ENCODE peak calls at places on chromosomes 1 and 21, in ten cellular contexts. H is GM20000, Z is Calu3, B is sigmoid colon, I is mesothelial cell of epicardium, E is hepatocyte, G is ovary, Y is left ventricle myocardium inferior, F is GM13976, N is spleen. L is an unnamed sample.

GRCh38 chr1:10803971-10804820 is 7.8 kb upstream of the CASZ1 start:
- DNase-seq in Y (no peak), F (no peak), Z (peak), G (no peak), H (no peak), B (no peak), N (no peak), E (peak), I (no peak), L (no peak)

GRCh38 chr1:198672124-198672523 is 33.3 kb downstream of the PTPRC start:
- DNase-seq in H (no peak), Z (no peak), Y (no peak), B (no peak), G (no peak), I (no peak), E (no peak), N (no peak), F (no peak), L (no peak)

GRCh38 chr1:62637392-62638105 is 40.2 kb downstream of the ANGPTL3 start:
- DNase-seq in F (no peak), G (no peak), N (no peak), Y (no peak), H (no peak), B (no peak), I (no peak), Z (no peak), E (no peak), L (no peak)

GRCh38 chr1:164675342-164675904 is 116.4 kb downstream of the PBX1 start:
- DNase-seq in H (no peak), E (peak), B (no peak), F (no peak), G (no peak), N (no peak), Y (no peak), I (no peak), Z (peak), L (no peak)

GRCh38 chr1:187384504-187384903 is 555.8 kb downstream of the PLA2G4A start:
- DNase-seq in H (no peak), N (no peak), B (no peak), Y (no peak), F (no peak), I (no peak), G (no peak), Z (no peak), E (no peak), L (peak)

GRCh38 chr1:202283991-202284390 is 57.7 kb downstream of the UBE2T start:
- DNase-seq in G (no peak), Y (no peak), Z (no peak), E (peak), H (no peak), B (no peak), I (no peak), N (peak), F (no peak), L (no peak)

GRCh38 chr1:89689234-89689633 is 56.3 kb downstream of the LRRC8C start:
- DNase-seq in N (no peak), G (no peak), B (no peak), H (no peak), F (no peak), Z (no peak), I (no peak), E (no peak), Y (no peak), L (no peak)

GRCh38 chr1:54937469-54937868 is 43.0 kb upstream of the TMEM61 start:
- DNase-seq in Z (no peak), G (no peak), N (no peak), E (no peak), Y (no peak), I (no peak), B (no peak), F (no peak), H (no peak), L (no peak)

GRCh38 chr1:31748265-31748859 is 15.8 kb downstream of the ADGRB2 start:
- DNase-seq in B (no peak), Y (no peak), N (no peak), Z (no peak), I (no peak), E (peak), G (no peak), F (no peak), H (no peak), L (no peak)

GRCh38 chr1:41103761-41104160 is 82.2 kb upstream of the SLFNL1 start:
- DNase-seq in N (no peak), Z (no peak), B (no peak), F (no peak), G (no peak), E (no peak), H (no peak), Y (no peak), I (no peak), L (peak)

GRCh38 chr1:38037481-38037939 is 9.1 kb downstream of the POU3F1 start:
- DNase-seq in B (no peak), Y (no peak), H (peak), E (no peak), Z (peak), G (no peak), N (no peak), I (no peak), F (peak), L (no peak)

GRCh38 chr21:42525228-42525604 is 11.6 kb downstream of the SLC37A1 start:
- DNase-seq in I (no peak), G (peak), B (peak), Z (peak), H (peak), N (no peak), E (peak), Y (no peak), F (no peak), L (no peak)

GRCh38 chr1:119838255-119838654 is 27.0 kb upstream of the REG4 start:
- DNase-seq in G (no peak), H (no peak), Y (no peak), E (no peak), B (no peak), F (no peak), Z (no peak), I (no peak), N (no peak), L (no peak)

GRCh38 chr21:36422279-36423098 is 37.3 kb downstream of the CHAF1B start:
- DNase-seq in E (peak), N (no peak), H (peak), I (no peak), Z (peak), G (no peak), F (peak), B (no peak), Y (peak), L (peak)

GRCh38 chr1:171257207-171258052 is 9.1 kb downstream of the FMO1 start:
- DNase-seq in Y (no peak), I (no peak), E (peak), B (peak), N (peak), H (no peak), Z (no peak), G (peak), F (no peak), L (no peak)

GRCh38 chr1:225653463-225654276 is 747 bp upstream of the ENAH start:
- DNase-seq in I (peak), Z (peak), Y (peak), E (peak), N (peak), H (peak), F (peak), G (peak), B (peak), L (peak)

GRCh38 chr1:14571810-14572767 is 26.4 kb upstream of the KAZN start:
- DNase-seq in N (no peak), E (peak), Y (no peak), Z (no peak), G (no peak), F (peak), I (no peak), H (peak), B (no peak), L (peak)

GRCh38 chr1:205545991-205546390 is 41.5 kb downstream of the CDK18 start:
- DNase-seq in I (no peak), Z (no peak), B (no peak), E (no peak), N (no peak), G (no peak), F (peak), Y (no peak), H (no peak), L (no peak)

GRCh38 chr1:47788761-47789160 is 208.4 kb downstream of the TRABD2B start:
- DNase-seq in Z (no peak), I (no peak), H (no peak), B (no peak), E (no peak), F (no peak), Y (no peak), G (no peak), N (no peak), L (no peak)

DNA sequence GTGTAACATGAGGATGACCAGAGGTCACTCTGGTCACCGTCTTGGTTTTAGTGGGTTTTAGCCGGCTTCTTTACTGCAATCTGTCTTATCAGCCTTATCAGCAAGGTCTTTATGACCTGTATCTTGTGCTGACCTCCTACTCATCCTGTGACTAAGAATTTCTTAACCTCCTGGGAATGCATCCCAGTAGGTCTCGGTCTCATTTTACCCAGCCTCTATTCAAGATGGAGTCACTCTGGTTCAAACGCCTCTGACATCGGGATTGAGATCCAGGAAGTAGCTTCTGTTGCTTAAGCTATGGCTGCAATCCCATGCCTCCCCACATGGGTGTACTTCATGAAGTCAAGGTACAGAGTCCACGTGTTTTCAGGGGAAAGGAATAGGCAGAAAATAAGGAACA is 19.9 kb downstream of the FMN2 start:
- DNase-seq in I (no peak), Z (no peak), G (no peak), B (no peak), E (peak), H (no peak), Y (no peak), F (no peak), N (no peak), L (no peak)
- TF ChIP-seq CTCF in I (no peak), Z (no peak), G (no peak), B (no peak), E (no peak), H (no peak), Y (no peak), F (no peak), N (no peak), L (no peak)

GRCh38 chr1:208496467-208497371 is 252.5 kb upstream of the PLXNA2 start:
- DNase-seq in I (no peak), N (no peak), F (no peak), Y (no peak), G (no peak), H (no peak), B (no peak), E (no peak), Z (no peak), L (no peak)

GRCh38 chr1:208500379-208500778 is 256.2 kb upstream of the PLXNA2 start:
- DNase-seq in B (no peak), G (no peak), N (no peak), I (no peak), Y (no peak), H (no peak), E (no peak), Z (no peak), F (no peak), L (no peak)

GRCh38 chr1:208499601-208500000 is 255.4 kb upstream of the PLXNA2 start:
- DNase-seq in G (no peak), B (no peak), E (no peak), Z (no peak), F (no peak), N (no peak), H (no peak), I (no peak), Y (no peak), L (no peak)

GRCh38 chr1:208497866-208498541 is 253.8 kb upstream of the PLXNA2 start:
- DNase-seq in I (no peak), F (no peak), E (no peak), N (no peak), Y (no peak), Z (no peak), G (no peak), H (no peak), B (no peak), L (no peak)

GRCh38 chr1:208499021-208499420 is 254.8 kb upstream of the PLXNA2 start:
- DNase-seq in G (no peak), Z (no peak), H (no peak), F (no peak), Y (no peak), E (no peak), N (no peak), B (no peak), I (no peak), L (no peak)
- TF ChIP-seq CTCF in G (no peak), Z (no peak), H (no peak), F (no peak), Y (no peak), E (no peak), N (no peak), B (no peak), I (no peak), L (no peak)

DNA sequence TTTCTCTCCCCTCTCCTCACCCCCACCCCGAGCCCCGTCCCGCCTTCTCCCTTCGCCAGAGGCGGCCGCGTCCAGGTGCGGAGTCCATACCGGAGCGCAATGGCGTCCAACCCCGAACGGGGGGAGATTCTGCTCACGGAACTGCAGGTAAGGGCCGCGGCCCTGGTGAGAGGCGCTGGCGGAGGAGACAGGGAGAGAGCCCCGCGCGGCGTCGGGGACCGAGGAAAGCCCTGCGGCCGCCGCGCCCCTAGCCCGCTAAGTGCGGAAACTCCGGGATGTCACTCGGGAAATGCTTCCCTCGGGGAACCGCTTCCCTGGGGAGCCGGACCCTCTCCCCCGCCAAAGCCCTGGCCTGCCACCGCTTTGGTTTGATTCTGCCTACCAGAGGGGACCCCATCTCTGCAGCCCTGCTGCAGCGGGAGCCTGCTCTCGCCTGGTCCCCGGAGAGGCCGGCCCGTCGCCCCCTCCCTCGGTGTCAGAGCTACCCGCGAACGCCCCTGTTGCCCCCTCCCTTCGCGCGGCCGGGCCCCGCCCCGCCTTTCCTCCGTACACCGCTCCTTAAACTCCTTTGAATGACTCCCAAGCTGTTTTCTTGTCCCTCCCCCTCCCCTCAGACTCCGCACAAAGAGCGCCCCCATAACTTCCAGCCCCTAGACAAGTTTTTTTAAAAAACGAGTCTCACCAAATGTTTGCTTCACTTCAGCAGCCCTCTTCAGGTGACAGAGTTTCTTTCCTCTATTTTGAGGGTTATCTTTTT is 587 bp downstream of the PKN2 start:
- DNase-seq in Z (peak), I (peak), E (peak), B (peak), H (peak), G (peak), Y (peak), F (peak), N (peak), L (peak)
- TF ChIP-seq CTCF in Z (no peak), I (no peak), E (no peak), B (no peak), H (peak), G (no peak), Y (no peak), F (no peak), N (no peak), L (peak)

GRCh38 chr1:195376190-195376589 is 1232.0 kb downstream of the KCNT2 start:
- DNase-seq in E (no peak), Z (no peak), I (no peak), Y (no peak), B (no peak), H (no peak), N (no peak), G (no peak), F (no peak), L (no peak)
- TF ChIP-seq CTCF in E (no peak), Z (no peak), I (no peak), Y (no peak), B (no peak), H (no peak), N (no peak), G (no peak), F (no peak), L (no peak)

GRCh38 chr1:233367057-233367759 is 39.7 kb downstream of the MAP3K21 start:
- DNase-seq in H (no peak), F (no peak), E (no peak), N (no peak), Z (peak), B (no peak), G (no peak), Y (no peak), I (no peak), L (no peak)
- TF ChIP-seq CTCF in H (no peak), F (no peak), E (no peak), N (no peak), Z (no peak), B (no peak), G (no peak), Y (no peak), I (no peak), L (no peak)

DNA sequence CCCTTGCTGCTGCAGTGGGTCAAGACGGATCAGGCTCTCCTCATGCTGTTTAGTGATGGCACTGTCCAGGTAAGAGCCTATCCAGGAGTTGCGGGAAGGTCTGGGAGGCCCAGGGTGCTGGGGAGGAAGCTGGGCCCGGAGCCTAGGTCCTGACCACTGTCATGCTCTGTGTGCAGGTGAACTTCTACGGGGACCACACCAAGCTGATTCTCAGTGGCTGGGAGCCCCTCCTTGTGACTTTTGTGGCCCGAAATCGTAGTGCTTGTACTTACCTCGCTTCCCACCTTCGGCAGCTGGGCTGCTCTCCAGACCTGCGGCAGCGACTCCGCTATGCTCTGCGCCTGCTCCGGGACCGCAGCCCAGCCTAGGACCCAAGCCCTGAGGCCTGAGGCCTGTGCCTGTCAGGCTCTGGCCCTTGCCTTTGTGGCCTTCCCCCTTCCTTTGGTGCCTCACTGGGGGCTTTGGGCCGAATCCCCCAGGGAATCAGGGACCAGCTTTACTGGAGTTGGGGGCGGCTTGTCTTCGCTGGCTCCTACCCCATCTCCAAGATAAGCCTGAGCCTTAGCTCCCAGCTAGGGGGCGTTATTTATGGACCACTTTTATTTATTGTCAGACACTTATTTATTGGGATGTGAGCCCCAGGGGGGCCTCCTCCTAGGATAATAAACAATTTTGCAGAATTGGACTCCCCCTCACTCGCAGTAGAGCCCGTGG is 1.7 kb downstream of the DYNLT4 start:
- DNase-seq in H (no peak), E (peak), G (no peak), B (peak), Z (no peak), Y (peak), I (no peak), N (peak), F (no peak), L (no peak)
- TF ChIP-seq CTCF in H (no peak), E (no peak), G (no peak), B (no peak), Z (no peak), Y (no peak), I (no peak), N (no peak), F (no peak), L (no peak)

DNA sequence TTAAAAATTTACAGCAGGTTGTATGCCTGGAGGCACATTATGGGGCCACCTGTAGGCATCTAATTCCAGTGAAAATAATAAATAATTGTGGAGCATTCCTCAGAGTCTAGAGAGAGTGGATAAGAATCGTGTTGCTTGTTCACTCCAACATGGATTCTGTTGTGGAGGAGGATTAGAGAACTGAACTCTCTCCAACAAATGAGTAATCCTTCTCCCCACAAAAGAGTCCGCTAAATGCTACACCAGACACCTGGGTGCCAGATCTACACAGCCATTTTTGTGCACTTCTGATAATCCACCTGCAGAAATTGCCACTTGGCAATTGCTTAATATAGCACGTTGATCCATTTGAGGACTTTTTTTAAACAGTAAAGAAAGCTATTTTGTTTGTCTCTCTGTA is 113.7 kb upstream of the DPYD start:
- DNase-seq in B (no peak), Y (no peak), N (no peak), I (no peak), Z (no peak), E (no peak), F (no peak), G (no peak), H (no peak), L (no peak)
- TF ChIP-seq CTCF in B (no peak), Y (no peak), N (no peak), I (no peak), Z (no peak), E (no peak), F (no peak), G (no peak), H (no peak), L (no peak)

DNA sequence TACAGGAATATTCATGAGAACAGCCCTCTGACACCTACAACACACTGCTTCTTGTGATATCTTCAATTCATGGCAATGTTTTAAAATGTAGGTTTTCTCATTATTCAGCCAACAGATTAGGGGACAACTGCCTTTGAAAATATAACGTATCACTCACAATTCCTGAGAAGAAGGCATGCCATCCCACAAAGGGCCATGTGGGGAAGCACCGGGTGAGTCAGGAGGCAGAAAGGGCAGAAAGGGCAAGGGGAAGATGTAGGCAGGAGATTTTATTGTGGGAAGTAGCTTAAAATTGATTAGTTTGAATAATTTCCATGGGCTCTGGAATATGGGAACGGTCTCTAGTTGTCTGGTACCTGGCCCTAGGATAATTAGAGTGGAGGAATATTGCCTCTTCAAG is 165.7 kb downstream of the HHIPL2 start:
- DNase-seq in Z (no peak), B (no peak), N (no peak), E (no peak), Y (no peak), F (no peak), G (no peak), I (no peak), H (no peak), L (no peak)
- TF ChIP-seq CTCF in Z (no peak), B (no peak), N (no peak), E (no peak), Y (no peak), F (no peak), G (no peak), I (no peak), H (no peak), L (no peak)

GRCh38 chr1:248858096-248858890 is 592 bp downstream of the ZNF692 start:
- DNase-seq in Y (peak), I (peak), F (peak), H (peak), Z (peak), N (peak), B (peak), E (peak), G (peak), L (peak)
- TF ChIP-seq CTCF in Y (peak), I (no peak), F (peak), H (peak), Z (peak), N (peak), B (peak), E (peak), G (peak), L (peak)

L was measured in GM10248.